ENCODE peak calls at places on chromosome 18, in six cellular contexts. C is IMR-90, M is mesendoderm, N is neuronal stem cell, Q is mesenchymal stem cell, D is H1. J is an unnamed sample.

GRCh38 chr18:2642771-2643170 is 12.8 kb upstream of the SMCHD1 start:
- DNase-seq in C (no peak), M (no peak), N (no peak), Q (no peak), D (no peak), J (no peak)

GRCh38 chr18:74050807-74051206 is 96.8 kb downstream of the FBXO15 start:
- DNase-seq in C (no peak), M (no peak), N (no peak), Q (no peak), D (no peak), J (no peak)

GRCh38 chr18:65567372-65567771 is 183.4 kb upstream of the CDH7 start:
- DNase-seq in C (no peak), M (peak), N (no peak), Q (peak), D (no peak), J (no peak)

GRCh38 chr18:43525149-43525548 is 247.9 kb upstream of the SYT4 start:
- DNase-seq in C (no peak), M (no peak), N (no peak), Q (no peak), D (no peak), J (no peak)

GRCh38 chr18:3340015-3340681 is 78.2 kb downstream of the MYL12B start:
- DNase-seq in C (peak), M (peak), N (no peak), Q (peak), D (no peak), J (no peak)

GRCh38 chr18:59988098-59988706 is 88.4 kb downstream of the PMAIP1 start:
- DNase-seq in C (peak), M (peak), N (peak), Q (peak), D (no peak), J (no peak)

GRCh38 chr18:1499265-1499664 is 594.6 kb downstream of the ADCYAP1 start:
- DNase-seq in C (no peak), M (peak), N (no peak), Q (no peak), D (no peak), J (no peak)

GRCh38 chr18:46732801-46733200 is 24.1 kb downstream of the ST8SIA5 start:
- DNase-seq in C (no peak), M (no peak), N (no peak), Q (no peak), D (no peak), J (no peak)

GRCh38 chr18:45637546-45638327 is 22.5 kb downstream of the SLC14A2 start:
- DNase-seq in C (no peak), M (peak), N (no peak), Q (no peak), D (no peak), J (no peak)

GRCh38 chr18:32974421-32975165 is 201.8 kb upstream of the KLHL14 start:
- DNase-seq in C (no peak), M (no peak), N (no peak), Q (peak), D (no peak), J (no peak)

GRCh38 chr18:69250305-69251151 is 150.2 kb upstream of the DOK6 start:
- DNase-seq in C (peak), M (no peak), N (no peak), Q (no peak), D (no peak), J (no peak)

GRCh38 chr18:13514558-13514957 is 211.8 kb downstream of the FAM210A start:
- DNase-seq in C (no peak), M (no peak), N (no peak), Q (no peak), D (no peak), J (no peak)

GRCh38 chr18:13520306-13520705 is 206.1 kb downstream of the FAM210A start:
- DNase-seq in C (no peak), M (no peak), N (no peak), Q (no peak), D (no peak), J (no peak)

GRCh38 chr18:13518382-13518781 is 208.0 kb downstream of the FAM210A start:
- DNase-seq in C (no peak), M (no peak), N (no peak), Q (no peak), D (no peak), J (no peak)

GRCh38 chr18:13516855-13517254 is 209.5 kb downstream of the FAM210A start:
- DNase-seq in C (no peak), M (no peak), N (no peak), Q (no peak), D (no peak), J (no peak)

GRCh38 chr18:13517369-13517768 is 209.0 kb downstream of the FAM210A start:
- DNase-seq in C (no peak), M (no peak), N (no peak), Q (no peak), D (no peak), J (no peak)
- H2BK15ac ChIP-seq in C (no peak), M (no peak), N (no peak), Q (no peak), D (no peak), J (no peak)

GRCh38 chr18:35590935-35591334 is 9.4 kb downstream of the GALNT1 start:
- DNase-seq in C (peak), M (no peak), N (no peak), Q (peak), D (no peak), J (no peak)
- H2BK15ac ChIP-seq in C (no peak), M (no peak), N (no peak), Q (no peak), D (no peak), J (no peak)

DNA sequence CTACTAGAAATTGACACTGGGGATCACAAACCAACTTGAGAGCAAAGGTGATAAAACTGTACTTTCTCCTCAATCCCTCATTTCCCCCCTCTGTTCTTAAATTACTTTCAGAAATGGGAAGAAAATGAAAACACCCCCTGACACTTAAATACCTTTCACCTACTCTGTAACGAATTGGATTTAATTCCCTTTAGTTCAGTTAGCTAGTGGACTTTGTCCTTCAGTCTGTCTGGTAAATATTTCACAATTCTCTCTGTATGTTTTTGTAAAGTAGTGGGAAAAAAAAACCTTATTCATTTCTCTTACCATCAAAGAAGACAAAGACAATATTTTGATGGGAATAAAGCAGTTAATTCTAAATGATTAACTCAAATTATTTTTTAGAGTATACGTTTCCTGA is 85.7 kb downstream of the CDH2 start:
- DNase-seq in C (no peak), M (no peak), N (no peak), Q (no peak), D (no peak), J (no peak)
- H2BK15ac ChIP-seq in C (no peak), M (no peak), N (no peak), Q (no peak), D (no peak), J (no peak)

GRCh38 chr18:25931126-25931525 is 159.3 kb downstream of the SS18 start:
- DNase-seq in C (no peak), M (no peak), N (no peak), Q (no peak), D (no peak), J (no peak)
- H2BK15ac ChIP-seq in C (no peak), M (no peak), N (no peak), Q (no peak), D (no peak), J (no peak)

J was measured in H9.